ENCODE peak calls at places on chromosomes 3 and 15, in ten cellular contexts. One of them, this sample, is unnamed.

GRCh38 chr3:184236636-184237035 is 7.3 kb downstream of the VWA5B2 start:
- DNase-seq in neural crest cell: no peak
- DNase-seq in adrenal gland: no peak
- DNase-seq in dorsolateral prefrontal cortex: no peak
- DNase-seq in AG09309: no peak
- DNase-seq in B cell: no peak
- DNase-seq in psoas muscle: no peak
- DNase-seq in lower leg skin: no peak
- DNase-seq in heart left ventricle: no peak
- DNase-seq in foreskin fibroblast: no peak
- DNase-seq in this sample: no peak

GRCh38 chr15:78177447-78177873 is 28.3 kb downstream of the IDH3A start:
- DNase-seq in neural crest cell: peak; percentile 67
- DNase-seq in adrenal gland: peak; percentile 51
- DNase-seq in dorsolateral prefrontal cortex: peak; percentile 73
- DNase-seq in AG09309: no peak
- DNase-seq in B cell: peak; percentile 38
- DNase-seq in psoas muscle: peak; percentile 68
- DNase-seq in lower leg skin: peak; percentile 84
- DNase-seq in heart left ventricle: no peak
- DNase-seq in foreskin fibroblast: peak; percentile 10
- DNase-seq in this sample: no peak

GRCh38 chr3:153369561-153370374 is 207.7 kb downstream of the RAP2B start:
- DNase-seq in neural crest cell: no peak
- DNase-seq in adrenal gland: no peak
- DNase-seq in dorsolateral prefrontal cortex: no peak
- DNase-seq in AG09309: no peak
- DNase-seq in B cell: no peak
- DNase-seq in psoas muscle: peak; percentile 50
- DNase-seq in lower leg skin: no peak
- DNase-seq in heart left ventricle: no peak
- DNase-seq in foreskin fibroblast: no peak
- DNase-seq in this sample: no peak

GRCh38 chr15:34049096-34049495 is 10.1 kb upstream of the AVEN start:
- DNase-seq in neural crest cell: no peak
- DNase-seq in adrenal gland: no peak
- DNase-seq in dorsolateral prefrontal cortex: no peak
- DNase-seq in AG09309: peak; percentile 46
- DNase-seq in B cell: no peak
- DNase-seq in psoas muscle: no peak
- DNase-seq in lower leg skin: no peak
- DNase-seq in heart left ventricle: no peak
- DNase-seq in foreskin fibroblast: peak; percentile 57
- DNase-seq in this sample: peak; percentile 78

GRCh38 chr15:72998681-72999466 is 53.4 kb upstream of the NEO1 start:
- DNase-seq in neural crest cell: no peak
- DNase-seq in adrenal gland: no peak
- DNase-seq in dorsolateral prefrontal cortex: no peak
- DNase-seq in AG09309: no peak
- DNase-seq in B cell: no peak
- DNase-seq in psoas muscle: no peak
- DNase-seq in lower leg skin: no peak
- DNase-seq in heart left ventricle: no peak
- DNase-seq in foreskin fibroblast: no peak
- DNase-seq in this sample: no peak

GRCh38 chr3:178901204-178901603 is 170.4 kb downstream of the ZMAT3 start:
- DNase-seq in neural crest cell: no peak
- DNase-seq in adrenal gland: no peak
- DNase-seq in dorsolateral prefrontal cortex: no peak
- DNase-seq in AG09309: no peak
- DNase-seq in B cell: no peak
- DNase-seq in psoas muscle: no peak
- DNase-seq in lower leg skin: no peak
- DNase-seq in heart left ventricle: no peak
- DNase-seq in foreskin fibroblast: no peak
- DNase-seq in this sample: no peak

GRCh38 chr3:42345811-42346210 is 64.6 kb downstream of the LYZL4 start:
- DNase-seq in neural crest cell: no peak
- DNase-seq in adrenal gland: no peak
- DNase-seq in dorsolateral prefrontal cortex: no peak
- DNase-seq in AG09309: no peak
- DNase-seq in B cell: no peak
- DNase-seq in psoas muscle: no peak
- DNase-seq in lower leg skin: no peak
- DNase-seq in heart left ventricle: no peak
- DNase-seq in foreskin fibroblast: no peak
- DNase-seq in this sample: no peak

GRCh38 chr3:71998995-71999673 is 214.2 kb upstream of the PROK2 start:
- DNase-seq in neural crest cell: no peak
- DNase-seq in adrenal gland: no peak
- DNase-seq in dorsolateral prefrontal cortex: no peak
- DNase-seq in AG09309: peak; percentile 94
- DNase-seq in B cell: no peak
- DNase-seq in psoas muscle: no peak
- DNase-seq in lower leg skin: no peak
- DNase-seq in heart left ventricle: no peak
- DNase-seq in foreskin fibroblast: peak; percentile 98
- DNase-seq in this sample: peak; percentile 96

GRCh38 chr15:61327019-61327631 is 98.0 kb upstream of the RORA start:
- DNase-seq in neural crest cell: no peak
- DNase-seq in adrenal gland: no peak
- DNase-seq in dorsolateral prefrontal cortex: no peak
- DNase-seq in AG09309: no peak
- DNase-seq in B cell: no peak
- DNase-seq in psoas muscle: peak; percentile 64
- DNase-seq in lower leg skin: no peak
- DNase-seq in heart left ventricle: no peak
- DNase-seq in foreskin fibroblast: no peak
- DNase-seq in this sample: no peak

GRCh38 chr3:174170248-174170647 is 688.9 kb upstream of the NAALADL2 start:
- DNase-seq in neural crest cell: no peak
- DNase-seq in adrenal gland: no peak
- DNase-seq in dorsolateral prefrontal cortex: no peak
- DNase-seq in AG09309: no peak
- DNase-seq in B cell: no peak
- DNase-seq in psoas muscle: no peak
- DNase-seq in lower leg skin: no peak
- DNase-seq in heart left ventricle: no peak
- DNase-seq in foreskin fibroblast: no peak
- DNase-seq in this sample: no peak

GRCh38 chr3:86990734-86991481 is at the start of gene VGLL3:
- DNase-seq in neural crest cell: peak; percentile 65
- DNase-seq in adrenal gland: peak; percentile 39
- DNase-seq in dorsolateral prefrontal cortex: peak; percentile 45
- DNase-seq in AG09309: no peak
- DNase-seq in B cell: no peak
- DNase-seq in psoas muscle: peak; percentile 76
- DNase-seq in lower leg skin: peak; percentile 95
- DNase-seq in heart left ventricle: peak; percentile 50
- DNase-seq in foreskin fibroblast: peak; percentile 88
- DNase-seq in this sample: peak; percentile 84

GRCh38 chr3:56976666-56977560 is 83.6 kb upstream of the SPATA12 start:
- DNase-seq in neural crest cell: no peak
- DNase-seq in adrenal gland: peak; percentile 71
- DNase-seq in dorsolateral prefrontal cortex: peak; percentile 73
- DNase-seq in AG09309: peak; percentile 37
- DNase-seq in B cell: no peak
- DNase-seq in psoas muscle: no peak
- DNase-seq in lower leg skin: no peak
- DNase-seq in heart left ventricle: no peak
- DNase-seq in foreskin fibroblast: peak; percentile 61
- DNase-seq in this sample: peak; percentile 28

GRCh38 chr3:196073188-196073838 is 8.6 kb downstream of the TFRC start:
- DNase-seq in neural crest cell: peak; percentile 63
- DNase-seq in adrenal gland: peak; percentile 69
- DNase-seq in dorsolateral prefrontal cortex: peak; percentile 61
- DNase-seq in AG09309: no peak
- DNase-seq in B cell: peak; percentile 85
- DNase-seq in psoas muscle: no peak
- DNase-seq in lower leg skin: no peak
- DNase-seq in heart left ventricle: peak; percentile 47
- DNase-seq in foreskin fibroblast: peak; percentile 18
- DNase-seq in this sample: peak; percentile 23

GRCh38 chr3:70180664-70181063 is 131.8 kb downstream of the MDFIC2 start:
- DNase-seq in neural crest cell: no peak
- DNase-seq in adrenal gland: no peak
- DNase-seq in dorsolateral prefrontal cortex: no peak
- DNase-seq in AG09309: no peak
- DNase-seq in B cell: no peak
- DNase-seq in psoas muscle: no peak
- DNase-seq in lower leg skin: no peak
- DNase-seq in heart left ventricle: no peak
- DNase-seq in foreskin fibroblast: no peak
- DNase-seq in this sample: no peak

GRCh38 chr3:116443096-116443793 is 2.0 kb downstream of the LSAMP start:
- DNase-seq in neural crest cell: no peak
- DNase-seq in adrenal gland: no peak
- DNase-seq in dorsolateral prefrontal cortex: no peak
- DNase-seq in AG09309: no peak
- DNase-seq in B cell: no peak
- DNase-seq in psoas muscle: no peak
- DNase-seq in lower leg skin: no peak
- DNase-seq in heart left ventricle: no peak
- DNase-seq in foreskin fibroblast: no peak
- DNase-seq in this sample: no peak

GRCh38 chr15:83813697-83814096 is 159.8 kb downstream of the ADAMTSL3 start:
- DNase-seq in neural crest cell: no peak
- DNase-seq in adrenal gland: no peak
- DNase-seq in dorsolateral prefrontal cortex: no peak
- DNase-seq in AG09309: no peak
- DNase-seq in B cell: no peak
- DNase-seq in psoas muscle: no peak
- DNase-seq in lower leg skin: no peak
- DNase-seq in heart left ventricle: no peak
- DNase-seq in foreskin fibroblast: no peak
- DNase-seq in this sample: no peak

GRCh38 chr15:46900992-46901391 is 816.3 kb upstream of the SEMA6D start:
- DNase-seq in neural crest cell: no peak
- DNase-seq in adrenal gland: no peak
- DNase-seq in dorsolateral prefrontal cortex: no peak
- DNase-seq in AG09309: no peak
- DNase-seq in B cell: no peak
- DNase-seq in psoas muscle: no peak
- DNase-seq in lower leg skin: no peak
- DNase-seq in heart left ventricle: no peak
- DNase-seq in foreskin fibroblast: peak; percentile 4
- DNase-seq in this sample: no peak

GRCh38 chr3:41097896-41098496 is 101.3 kb upstream of the CTNNB1 start:
- DNase-seq in neural crest cell: no peak
- DNase-seq in adrenal gland: no peak
- DNase-seq in dorsolateral prefrontal cortex: no peak
- DNase-seq in AG09309: no peak
- DNase-seq in B cell: no peak
- DNase-seq in psoas muscle: no peak
- DNase-seq in lower leg skin: no peak
- DNase-seq in heart left ventricle: no peak
- DNase-seq in foreskin fibroblast: no peak
- DNase-seq in this sample: no peak

DNA sequence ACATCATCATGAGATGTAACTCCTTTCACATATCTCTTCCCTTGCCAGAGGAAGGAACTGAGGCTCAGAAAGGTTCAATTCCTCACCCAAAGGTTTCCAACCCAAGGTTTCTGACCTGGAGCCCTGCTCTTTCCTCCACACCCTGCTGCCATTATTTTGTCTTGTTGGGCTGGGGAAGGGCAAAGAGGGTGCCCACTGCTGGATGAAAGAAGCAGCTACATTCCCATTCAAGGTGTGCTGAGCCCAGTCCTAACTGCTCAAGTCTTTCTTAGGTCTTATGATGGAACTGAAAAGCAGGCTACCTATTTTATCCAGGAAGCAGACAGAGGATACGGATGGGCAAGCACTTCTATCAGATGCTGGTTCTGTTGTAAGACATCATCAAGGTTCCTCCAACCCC is 258.0 kb upstream of the CTDSPL start:
- DNase-seq in neural crest cell: no peak
- DNase-seq in adrenal gland: no peak
- DNase-seq in dorsolateral prefrontal cortex: no peak
- DNase-seq in AG09309: no peak
- DNase-seq in B cell: no peak
- DNase-seq in psoas muscle: no peak
- DNase-seq in lower leg skin: no peak
- DNase-seq in heart left ventricle: no peak
- DNase-seq in foreskin fibroblast: no peak
- DNase-seq in this sample: no peak
- TF ChIP-seq CTCF in neural crest cell: no peak
- TF ChIP-seq CTCF in adrenal gland: no peak
- TF ChIP-seq CTCF in dorsolateral prefrontal cortex: no peak
- TF ChIP-seq CTCF in AG09309: no peak
- TF ChIP-seq CTCF in B cell: no peak
- TF ChIP-seq CTCF in psoas muscle: no peak
- TF ChIP-seq CTCF in lower leg skin: no peak
- TF ChIP-seq CTCF in heart left ventricle: no peak
- TF ChIP-seq CTCF in foreskin fibroblast: no peak
- TF ChIP-seq CTCF in this sample: no peak

GRCh38 chr3:55543228-55543627 is 56.1 kb upstream of the WNT5A start:
- DNase-seq in neural crest cell: no peak
- DNase-seq in adrenal gland: no peak
- DNase-seq in dorsolateral prefrontal cortex: no peak
- DNase-seq in AG09309: no peak
- DNase-seq in B cell: no peak
- DNase-seq in psoas muscle: no peak
- DNase-seq in lower leg skin: no peak
- DNase-seq in heart left ventricle: no peak
- DNase-seq in foreskin fibroblast: no peak
- DNase-seq in this sample: peak; percentile 48
- TF ChIP-seq CTCF in neural crest cell: no peak
- TF ChIP-seq CTCF in adrenal gland: no peak
- TF ChIP-seq CTCF in dorsolateral prefrontal cortex: no peak
- TF ChIP-seq CTCF in AG09309: no peak
- TF ChIP-seq CTCF in B cell: no peak
- TF ChIP-seq CTCF in psoas muscle: no peak
- TF ChIP-seq CTCF in lower leg skin: no peak
- TF ChIP-seq CTCF in heart left ventricle: no peak
- TF ChIP-seq CTCF in foreskin fibroblast: no peak
- TF ChIP-seq CTCF in this sample: no peak

DNA sequence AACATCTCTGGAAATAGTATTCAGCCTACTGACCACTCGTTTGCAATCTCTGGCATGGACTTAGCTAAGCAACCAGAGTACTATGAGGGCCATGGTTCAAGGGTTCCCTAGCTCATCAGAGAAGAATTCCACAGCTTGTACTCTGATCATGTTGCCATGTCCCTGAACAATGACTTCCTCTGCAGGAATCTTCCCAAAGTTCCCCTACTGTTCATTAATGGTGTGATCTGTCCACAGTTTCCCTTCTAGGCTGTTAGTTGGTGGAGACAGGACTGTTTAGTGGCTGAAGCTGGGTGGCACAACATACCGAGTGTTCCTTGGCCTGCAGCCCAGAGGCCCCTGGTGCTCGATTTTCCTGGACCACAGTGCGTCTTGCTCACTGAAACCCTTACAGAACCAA is 44.4 kb upstream of the GALNT15 start:
- DNase-seq in neural crest cell: no peak
- DNase-seq in adrenal gland: no peak
- DNase-seq in dorsolateral prefrontal cortex: no peak
- DNase-seq in AG09309: peak; percentile 77
- DNase-seq in B cell: no peak
- DNase-seq in psoas muscle: peak; percentile 68
- DNase-seq in lower leg skin: no peak
- DNase-seq in heart left ventricle: no peak
- DNase-seq in foreskin fibroblast: peak; percentile 96
- DNase-seq in this sample: peak; percentile 88
- TF ChIP-seq CTCF in neural crest cell: no peak
- TF ChIP-seq CTCF in adrenal gland: no peak
- TF ChIP-seq CTCF in dorsolateral prefrontal cortex: no peak
- TF ChIP-seq CTCF in AG09309: no peak
- TF ChIP-seq CTCF in B cell: no peak
- TF ChIP-seq CTCF in psoas muscle: no peak
- TF ChIP-seq CTCF in lower leg skin: no peak
- TF ChIP-seq CTCF in heart left ventricle: no peak
- TF ChIP-seq CTCF in foreskin fibroblast: no peak
- TF ChIP-seq CTCF in this sample: peak; percentile 19

GRCh38 chr3:100603449-100603848 is 6.0 kb upstream of the ADGRG7 start:
- DNase-seq in neural crest cell: no peak
- DNase-seq in adrenal gland: no peak
- DNase-seq in dorsolateral prefrontal cortex: no peak
- DNase-seq in AG09309: no peak
- DNase-seq in B cell: no peak
- DNase-seq in psoas muscle: no peak
- DNase-seq in lower leg skin: no peak
- DNase-seq in heart left ventricle: no peak
- DNase-seq in foreskin fibroblast: peak; percentile 24
- DNase-seq in this sample: peak; percentile 29
- TF ChIP-seq CTCF in neural crest cell: peak; percentile 58
- TF ChIP-seq CTCF in adrenal gland: no peak
- TF ChIP-seq CTCF in dorsolateral prefrontal cortex: no peak
- TF ChIP-seq CTCF in AG09309: peak; percentile 67
- TF ChIP-seq CTCF in B cell: peak; percentile 25
- TF ChIP-seq CTCF in psoas muscle: peak; percentile 9
- TF ChIP-seq CTCF in lower leg skin: no peak
- TF ChIP-seq CTCF in heart left ventricle: peak; percentile 28
- TF ChIP-seq CTCF in foreskin fibroblast: peak; percentile 62
- TF ChIP-seq CTCF in this sample: peak; percentile 72